ENCODE peak calls at places on chromosomes 7 and 10, in nine cellular contexts. S, G, K, W, D, U, Q, L and N are unnamed samples.

GRCh38 chr10:127576751-127577161 is 27.6 kb downstream of the NPS start:
- DNase-seq in S (no peak), G (no peak), K (no peak), W (no peak), D (no peak), U (no peak), Q (no peak), L (no peak), N (no peak)

GRCh38 chr10:5559642-5560141 is 34.9 kb downstream of the CALML3 start:
- DNase-seq in S (no peak), G (no peak), K (no peak), W (no peak), D (no peak), U (no peak), Q (peak), L (no peak), N (peak)

GRCh38 chr10:20195076-20195475 is 378.8 kb downstream of the PLXDC2 start:
- DNase-seq in S (no peak), G (no peak), K (no peak), W (no peak), D (no peak), U (no peak), Q (no peak), L (no peak), N (no peak)

GRCh38 chr10:44384601-44385422 is at the start of gene CXCL12:
- DNase-seq in S (no peak), G (no peak), K (peak), W (no peak), D (peak), U (no peak), Q (no peak), L (no peak), N (no peak)

GRCh38 chr10:36608251-36608650 is 517.1 kb upstream of the ANKRD30A start:
- DNase-seq in S (no peak), G (no peak), K (no peak), W (no peak), D (no peak), U (no peak), Q (no peak), L (no peak), N (peak)

GRCh38 chr7:134752006-134752760 is 27.3 kb upstream of the CALD1 start:
- DNase-seq in S (no peak), G (no peak), K (no peak), W (no peak), D (no peak), U (no peak), Q (no peak), L (no peak), N (peak)

GRCh38 chr10:131065673-131066331 is 245.7 kb downstream of the TCERG1L start:
- DNase-seq in S (no peak), G (no peak), K (peak), W (no peak), D (no peak), U (no peak), Q (no peak), L (no peak), N (no peak)

GRCh38 chr7:127253289-127254162 is 785 bp upstream of the GRM8 start:
- DNase-seq in S (peak), G (peak), K (peak), W (peak), D (peak), U (peak), Q (no peak), L (peak), N (peak)

GRCh38 chr7:114865564-114865963 is 56.3 kb upstream of the MDFIC start:
- DNase-seq in S (peak), G (peak), K (peak), W (no peak), D (no peak), U (no peak), Q (no peak), L (peak), N (peak)

GRCh38 chr10:106711313-106711906 is 453.1 kb downstream of the SORCS1 start:
- DNase-seq in S (peak), G (peak), K (peak), W (no peak), D (no peak), U (peak), Q (no peak), L (no peak), N (peak)

GRCh38 chr7:75892634-75893272 is 13.9 kb downstream of the RHBDD2 start:
- DNase-seq in S (no peak), G (no peak), K (no peak), W (no peak), D (no peak), U (no peak), Q (no peak), L (peak), N (peak)

GRCh38 chr7:120931243-120931642 is 19.3 kb upstream of the ING3 start:
- DNase-seq in S (no peak), G (no peak), K (no peak), W (no peak), D (no peak), U (no peak), Q (no peak), L (no peak), N (no peak)

GRCh38 chr10:48536916-48537890 is 67.7 kb downstream of the ARHGAP22 start:
- DNase-seq in S (no peak), G (no peak), K (peak), W (no peak), D (no peak), U (no peak), Q (no peak), L (no peak), N (no peak)

GRCh38 chr10:37975407-37975991 is 948 bp downstream of the ZNF25 start:
- DNase-seq in S (no peak), G (no peak), K (peak), W (no peak), D (no peak), U (peak), Q (no peak), L (no peak), N (peak)

GRCh38 chr10:101768791-101769170 is 7.1 kb downstream of the FGF8 start:
- DNase-seq in S (no peak), G (no peak), K (no peak), W (no peak), D (peak), U (no peak), Q (no peak), L (no peak), N (no peak)

GRCh38 chr10:21090609-21091082 is 193.5 kb upstream of the NEBL start:
- DNase-seq in S (no peak), G (no peak), K (no peak), W (no peak), D (no peak), U (no peak), Q (no peak), L (no peak), N (no peak)

GRCh38 chr7:88337556-88337955 is 30.9 kb upstream of the STEAP4 start:
- DNase-seq in S (no peak), G (no peak), K (no peak), W (no peak), D (no peak), U (no peak), Q (no peak), L (no peak), N (peak)

GRCh38 chr7:102451371-102452054 is 13.2 kb downstream of the ALKBH4 start:
- DNase-seq in S (no peak), G (no peak), K (peak), W (peak), D (no peak), U (peak), Q (no peak), L (no peak), N (no peak)

GRCh38 chr10:73168486-73168844 is 546 bp downstream of the FAM149B1 start:
- DNase-seq in S (no peak), G (no peak), K (no peak), W (no peak), D (no peak), U (no peak), Q (no peak), L (no peak), N (no peak)

GRCh38 chr10:129756912-129757861 is 206.9 kb downstream of the EBF3 start:
- DNase-seq in S (no peak), G (no peak), K (no peak), W (peak), D (no peak), U (no peak), Q (no peak), L (peak), N (no peak)

GRCh38 chr10:93766918-93767317 is 9.2 kb downstream of the LGI1 start:
- DNase-seq in S (no peak), G (no peak), K (no peak), W (no peak), D (no peak), U (no peak), Q (no peak), L (no peak), N (no peak)

GRCh38 chr10:122471531-122472177 is 10.3 kb downstream of the HTRA1 start:
- DNase-seq in S (no peak), G (no peak), K (no peak), W (no peak), D (peak), U (no peak), Q (no peak), L (no peak), N (no peak)

GRCh38 chr10:42646214-42646613 is 7.8 kb upstream of the ZNF33B start:
- DNase-seq in S (no peak), G (no peak), K (no peak), W (no peak), D (no peak), U (no peak), Q (no peak), L (no peak), N (no peak)

GRCh38 chr7:73992104-73992562 is 35.8 kb upstream of the ELN start:
- DNase-seq in S (no peak), G (no peak), K (no peak), W (no peak), D (peak), U (no peak), Q (peak), L (no peak), N (peak)

GRCh38 chr10:97549587-97550322 is 22.8 kb upstream of the ANKRD2 start:
- DNase-seq in S (no peak), G (no peak), K (peak), W (no peak), D (no peak), U (no peak), Q (no peak), L (peak), N (no peak)

GRCh38 chr10:71857934-71858890 is 7.2 kb upstream of the PSAP start:
- DNase-seq in S (no peak), G (no peak), K (no peak), W (no peak), D (no peak), U (peak), Q (no peak), L (no peak), N (no peak)

GRCh38 chr7:157437519-157438061 is 100.8 kb downstream of the DNAJB6 start:
- DNase-seq in S (no peak), G (no peak), K (no peak), W (no peak), D (peak), U (no peak), Q (no peak), L (peak), N (no peak)

GRCh38 chr7:85104432-85105205 is 82.2 kb downstream of the SEMA3D start:
- DNase-seq in S (no peak), G (no peak), K (no peak), W (no peak), D (no peak), U (no peak), Q (peak), L (no peak), N (peak)

GRCh38 chr7:131683536-131684125 is 127.2 kb upstream of the PODXL start:
- DNase-seq in S (no peak), G (no peak), K (no peak), W (no peak), D (no peak), U (no peak), Q (no peak), L (no peak), N (no peak)

GRCh38 chr7:140059288-140060242 is 3.2 kb downstream of the PARP12 start:
- DNase-seq in S (no peak), G (peak), K (no peak), W (no peak), D (no peak), U (no peak), Q (no peak), L (no peak), N (peak)

GRCh38 chr10:3668276-3668960 is 116.6 kb downstream of the KLF6 start:
- DNase-seq in S (peak), G (peak), K (peak), W (no peak), D (no peak), U (peak), Q (peak), L (peak), N (peak)

GRCh38 chr7:22808140-22808539 is 14.5 kb downstream of the TOMM7 start:
- DNase-seq in S (no peak), G (no peak), K (no peak), W (no peak), D (no peak), U (no peak), Q (no peak), L (no peak), N (no peak)